ENCODE peak calls at places on chromosomes 3 and 15, in four cellular contexts. I is neural progenitor cell, L is GM23248, Y is heart left ventricle. M is an unnamed sample.

GRCh38 chr15:101407439-101407838 is 82.1 kb downstream of the PCSK6 start:
- DNase-seq in I (no peak), L (no peak), Y (no peak), M (no peak)

GRCh38 chr3:172562881-172563835 is 39.9 kb upstream of the TNFSF10 start:
- DNase-seq in I (no peak), L (peak; percentile 85), Y (no peak), M (no peak)

GRCh38 chr3:196214783-196215441 is 1.4 kb upstream of the SLC51A start:
- DNase-seq in I (no peak), L (no peak), Y (no peak), M (no peak)

GRCh38 chr3:54243262-54243931 is 121.0 kb downstream of the CACNA2D3 start:
- DNase-seq in I (no peak), L (peak; percentile 25), Y (no peak), M (no peak)

GRCh38 chr15:47577476-47577875 is 139.8 kb upstream of the SEMA6D start:
- DNase-seq in I (no peak), L (no peak), Y (no peak), M (no peak)

GRCh38 chr3:52533623-52534280 is at the start of gene NT5DC2:
- DNase-seq in I (peak; percentile 92), L (peak; percentile 89), Y (peak; percentile 89), M (peak; percentile 65)

GRCh38 chr3:2354702-2355101 is 256.0 kb downstream of the CNTN4 start:
- DNase-seq in I (peak; percentile 33), L (no peak), Y (no peak), M (no peak)

GRCh38 chr15:62066663-62067447 is at the start of gene C2CD4A:
- DNase-seq in I (peak; percentile 91), L (peak; percentile 56), Y (peak; percentile 78), M (no peak)

GRCh38 chr3:150411971-150412370 is 3.9 kb downstream of the TSC22D2 start:
- DNase-seq in I (no peak), L (peak; percentile 44), Y (no peak), M (no peak)

GRCh38 chr3:187955076-187955952 is 198.6 kb upstream of the LPP start:
- DNase-seq in I (no peak), L (peak; percentile 90), Y (no peak), M (no peak)

GRCh38 chr15:78968539-78969271 is 23.9 kb upstream of the CTSH start:
- DNase-seq in I (no peak), L (no peak), Y (no peak), M (no peak)

GRCh38 chr15:52158084-52158765 is 33.0 kb downstream of the GNB5 start:
- DNase-seq in I (no peak), L (no peak), Y (no peak), M (no peak)

GRCh38 chr3:188286087-188286513 is 132.1 kb downstream of the LPP start:
- DNase-seq in I (no peak), L (peak; percentile 98), Y (no peak), M (no peak)

GRCh38 chr3:45414341-45414740 is 26.0 kb downstream of the LARS2 start:
- DNase-seq in I (no peak), L (no peak), Y (no peak), M (no peak)

GRCh38 chr3:111758642-111759041 is 100.4 kb upstream of the PHLDB2 start:
- DNase-seq in I (no peak), L (peak; percentile 42), Y (no peak), M (no peak)

GRCh38 chr15:63463793-63464192 is 40.6 kb upstream of the USP3 start:
- DNase-seq in I (no peak), L (no peak), Y (no peak), M (no peak)

GRCh38 chr3:32076566-32076965 is 29.9 kb upstream of the GPD1L start:
- DNase-seq in I (no peak), L (peak; percentile 46), Y (no peak), M (no peak)

GRCh38 chr15:65389226-65389625 is 11.4 kb upstream of the IGDCC3 start:
- DNase-seq in I (no peak), L (no peak), Y (no peak), M (no peak)

GRCh38 chr3:137202941-137203340 is 245.2 kb downstream of the IL20RB start:
- DNase-seq in I (no peak), L (no peak), Y (peak; percentile 34), M (peak; percentile 4)

DNA sequence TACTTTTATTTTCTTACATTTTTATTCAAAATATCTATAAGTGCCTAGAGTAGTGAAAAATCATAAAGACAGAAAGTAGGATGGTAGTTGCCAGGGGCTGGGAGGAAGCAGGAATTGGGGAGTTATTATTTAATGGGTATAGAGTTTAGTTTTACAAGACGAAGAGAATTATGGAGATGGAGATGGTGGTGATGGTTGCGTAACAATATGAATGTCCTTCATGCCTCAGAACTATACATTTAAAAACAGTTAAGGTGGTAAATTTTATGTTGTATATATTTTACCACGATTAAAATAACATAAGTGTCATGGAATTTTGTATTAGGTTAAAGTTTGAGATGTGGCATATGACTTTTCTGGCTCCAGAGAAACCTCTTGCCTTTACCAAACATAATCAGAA is 171.4 kb downstream of the MYRIP start:
- DNase-seq in I (no peak), L (no peak), Y (no peak), M (no peak)
- H3K27ac ChIP-seq in I (no peak overlapping the region), L (no peak overlapping the region), Y (no peak overlapping the region), M (no peak overlapping the region)

GRCh38 chr3:43413676-43414368 is 127.5 kb downstream of the SNRK start:
- DNase-seq in I (peak; percentile 18), L (no peak), Y (no peak), M (no peak)
- H3K27ac ChIP-seq in I (no peak overlapping the region), L (no peak overlapping the region), Y (no peak overlapping the region), M (no peak overlapping the region)

DNA sequence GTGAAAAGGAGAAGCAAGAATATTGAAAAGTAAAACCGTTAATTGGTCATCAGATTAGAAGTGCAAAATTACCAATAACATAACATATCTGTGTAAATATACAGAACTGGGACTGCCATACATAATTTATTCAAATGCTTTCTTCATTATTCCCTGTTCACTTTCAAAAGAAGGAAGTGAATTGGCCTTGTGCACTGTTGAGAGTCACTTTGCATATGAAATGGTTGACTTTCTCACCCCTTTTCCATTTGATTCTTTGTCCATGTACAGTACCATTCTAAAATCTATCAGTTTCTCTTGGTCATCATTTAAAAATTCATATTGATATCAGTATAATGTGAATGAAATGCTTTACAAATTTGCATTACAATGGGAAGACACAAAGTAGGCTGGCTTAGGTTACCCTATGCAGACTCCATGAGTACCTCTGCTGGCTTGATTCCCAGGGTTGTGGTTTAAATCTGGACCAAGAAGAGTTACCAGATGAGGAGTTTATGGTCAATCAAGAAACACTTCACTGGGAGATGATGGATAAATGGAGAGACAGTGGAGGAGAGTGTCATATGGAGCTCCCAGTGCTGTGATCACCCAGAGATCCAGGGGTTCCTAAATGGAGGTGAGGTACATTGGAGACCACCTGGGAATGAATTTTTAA is 210.9 kb upstream of the TOPAZ1 start:
- DNase-seq in I (no peak), L (peak; percentile 16), Y (no peak), M (no peak)
- H3K27ac ChIP-seq in I (no peak overlapping the region), L (no peak overlapping the region), Y (no peak overlapping the region), M (no peak overlapping the region)

GRCh38 chr3:58171126-58171525 is 39.6 kb downstream of the DNASE1L3 start:
- DNase-seq in I (no peak), L (no peak), Y (no peak), M (no peak)

GRCh38 chr3:58167431-58168351 is 43.1 kb downstream of the DNASE1L3 start:
- DNase-seq in I (peak; percentile 78), L (peak; percentile 87), Y (peak; percentile 83), M (peak; percentile 41)

GRCh38 chr3:58168498-58168897 is 42.3 kb downstream of the DNASE1L3 start:
- DNase-seq in I (no peak), L (no peak), Y (no peak), M (no peak)

GRCh38 chr3:58170376-58170775 is 40.4 kb downstream of the DNASE1L3 start:
- DNase-seq in I (no peak), L (no peak), Y (no peak), M (no peak)

DNA sequence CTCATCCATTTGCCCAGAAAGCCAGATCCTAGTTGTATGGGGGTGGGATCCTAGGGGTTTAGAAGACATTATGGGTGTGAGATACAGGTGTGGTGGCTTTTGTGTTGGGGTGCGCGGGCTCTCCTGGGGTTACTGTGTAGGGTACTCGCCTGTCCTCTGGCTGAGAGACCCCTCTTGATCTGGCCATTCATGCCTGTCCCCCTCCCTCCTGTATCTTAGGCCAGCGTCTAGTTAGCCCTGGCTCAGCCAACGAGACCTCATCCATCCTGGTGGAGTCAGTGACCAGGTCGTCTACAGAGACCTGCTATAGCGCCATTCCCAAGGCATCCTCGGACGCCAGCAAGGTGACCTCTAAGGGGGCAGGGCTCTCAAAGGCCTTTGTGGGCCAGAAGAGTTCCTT is 41.4 kb downstream of the DNASE1L3 start:
- DNase-seq in I (no peak), L (no peak), Y (no peak), M (no peak)
- H3K27ac ChIP-seq in I (no peak overlapping the region), L (no peak overlapping the region), Y (no peak overlapping the region), M (no peak overlapping the region)

DNA sequence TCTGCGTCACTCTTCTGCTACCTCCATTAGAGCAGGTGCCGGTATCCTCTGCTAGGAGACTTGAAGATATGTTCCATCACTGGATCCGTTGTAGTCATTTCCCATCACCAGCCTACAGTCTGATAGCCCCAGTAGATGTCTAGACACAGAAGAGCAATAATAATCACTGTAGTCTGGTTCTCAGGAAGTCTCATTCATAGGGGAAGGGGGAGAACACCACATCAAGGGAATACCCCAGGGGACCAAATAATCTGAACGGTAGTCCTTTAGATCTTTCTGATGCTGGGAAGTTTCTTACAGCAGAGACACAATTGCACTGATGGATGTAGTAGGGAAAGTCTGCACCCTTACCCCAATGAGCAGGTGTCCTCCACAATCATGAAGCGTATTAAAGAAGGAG is 595.0 kb downstream of the EPHA3 start:
- DNase-seq in I (no peak), L (no peak), Y (no peak), M (no peak)
- H3K27ac ChIP-seq in I (no peak overlapping the region), L (no peak overlapping the region), Y (no peak overlapping the region), M (no peak overlapping the region)

DNA sequence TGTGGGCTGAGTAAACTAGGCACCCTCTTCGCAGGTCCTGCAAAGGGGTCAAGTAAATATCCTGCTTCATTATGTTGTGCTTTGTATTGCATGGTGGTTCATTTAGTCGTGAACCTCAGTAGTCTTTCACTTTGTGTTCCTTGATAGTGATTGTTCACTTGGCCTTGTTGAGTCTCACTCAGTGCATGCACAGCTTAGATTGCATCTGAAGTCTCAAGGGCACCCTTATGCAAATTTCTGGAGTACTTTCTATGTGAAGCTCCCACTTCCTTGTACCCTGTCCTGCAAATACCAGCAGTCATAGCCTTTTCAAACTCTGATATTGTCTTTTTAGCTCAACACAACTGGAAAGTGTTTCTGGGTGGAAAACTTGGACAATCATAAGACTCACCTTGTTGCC is 519.2 kb downstream of the NAALADL2 start:
- DNase-seq in I (no peak), L (no peak), Y (no peak), M (no peak)
- H3K27ac ChIP-seq in I (no peak overlapping the region), L (no peak overlapping the region), Y (no peak overlapping the region), M (no peak overlapping the region)

M was measured in substantia nigra.